ENCODE peak calls at places on chromosomes 11 and 22, in four cellular contexts. U, L, S and T are unnamed samples.

GRCh38 chr11:748007-748359 is 719 bp downstream of the TALDO1 start:
- DNase-seq in S (no peak), U (no peak), L (no peak), T (no peak)

GRCh38 chr11:126781942-126782341 is 218.6 kb downstream of the KIRREL3 start:
- DNase-seq in L (no peak), U (no peak), S (peak; percentile 19), T (no peak)

GRCh38 chr22:17164392-17165024 is 5.4 kb upstream of the HDHD5 start:
- DNase-seq in L (no peak), S (peak; percentile 76), U (no peak), T (no peak)

GRCh38 chr11:104583857-104584256 is 314.4 kb downstream of the CASP12 start:
- DNase-seq in U (no peak), L (no peak), S (no peak), T (no peak)

GRCh38 chr11:2526808-2527381 is 82.1 kb downstream of the KCNQ1 start:
- DNase-seq in L (peak; percentile 85), U (no peak), S (peak; percentile 62), T (no peak)

GRCh38 chr11:15095736-15096228 is 18.9 kb upstream of the INSC start:
- DNase-seq in L (no peak), U (no peak), S (no peak), T (no peak)

GRCh38 chr11:12961615-12962014 is 47.5 kb upstream of the RASSF10 start:
- DNase-seq in S (no peak), U (no peak), L (no peak), T (no peak)

GRCh38 chr11:131912127-131912526 is 541.7 kb downstream of the NTM start:
- DNase-seq in S (no peak), L (no peak), U (no peak), T (no peak)

GRCh38 chr22:38383417-38383816 is 66.2 kb upstream of the CSNK1E start:
- DNase-seq in L (no peak), U (no peak), S (peak; percentile 25), T (no peak)

GRCh38 chr22:50261615-50262459 is at the start of gene MAPK12:
- DNase-seq in S (peak; percentile 79), L (peak; percentile 83), U (peak; percentile 71), T (no peak)

GRCh38 chr11:14585438-14585837 is 58.2 kb upstream of the PDE3B start:
- DNase-seq in U (no peak), S (no peak), L (no peak), T (no peak)

GRCh38 chr11:43515090-43515489 is 156.4 kb downstream of the TTC17 start:
- DNase-seq in L (peak; percentile 6), U (no peak), S (peak; percentile 76), T (no peak)

GRCh38 chr11:20261526-20261925 is 101.3 kb upstream of the DBX1 start:
- DNase-seq in U (no peak), L (no peak), S (no peak), T (no peak)

GRCh38 chr22:17368727-17369552 is at the start of gene CECR2:
- DNase-seq in L (peak; percentile 71), S (peak; percentile 85), U (peak; percentile 90), T (no peak)

GRCh38 chr11:15045209-15045608 is 28.2 kb upstream of the CALCB start:
- DNase-seq in S (no peak), U (no peak), L (no peak), T (no peak)

GRCh38 chr11:126337121-126337471 is 18.4 kb upstream of the ST3GAL4 start:
- DNase-seq in S (no peak), L (no peak), U (no peak), T (no peak)

GRCh38 chr11:126053340-126054286 is 9.1 kb downstream of the CDON start:
- DNase-seq in U (no peak), S (no peak), L (no peak), T (no peak)

GRCh38 chr11:32852142-32852541 is 22.4 kb downstream of the PRRG4 start:
- DNase-seq in L (no peak), U (no peak), S (no peak), T (no peak)

GRCh38 chr11:33701831-33702230 is 1.2 kb upstream of the C11orf91 start:
- DNase-seq in S (no peak), U (no peak), L (no peak), T (no peak)

GRCh38 chr11:75371930-75372876 is 20.7 kb upstream of the ARRB1 start:
- DNase-seq in U (no peak), L (no peak), S (no peak), T (no peak)

GRCh38 chr11:4665424-4665823 is 21.6 kb downstream of the OR51E1 start:
- DNase-seq in L (no peak), U (no peak), S (no peak), T (peak; percentile 24)

GRCh38 chr11:73236879-73237278 is 18.8 kb downstream of the P2RY2 start:
- DNase-seq in S (peak; percentile 86), L (peak; percentile 61), U (peak; percentile 62), T (no peak)

GRCh38 chr11:7592706-7593105 is 78.9 kb downstream of the PPFIBP2 start:
- DNase-seq in L (no peak), U (no peak), S (no peak), T (no peak)

GRCh38 chr11:17790453-17790852 is 55.9 kb downstream of the KCNC1 start:
- DNase-seq in S (no peak), U (no peak), L (no peak), T (peak; percentile 63)

GRCh38 chr11:469684-470667 is 19.9 kb downstream of the PTDSS2 start:
- DNase-seq in L (no peak), U (no peak), S (no peak), T (peak; percentile 50)

GRCh38 chr22:48758021-48758561 is 1069.6 kb downstream of the BRD1 start:
- DNase-seq in L (no peak), S (no peak), U (no peak), T (no peak)

GRCh38 chr11:116536416-116536815 is 236.4 kb downstream of the BUD13 start:
- DNase-seq in L (no peak), S (no peak), U (no peak), T (no peak)

GRCh38 chr11:14803846-14804245 is 88.2 kb downstream of the CYP2R1 start:
- DNase-seq in U (no peak), S (no peak), L (no peak), T (no peak)

GRCh38 chr11:107009190-107009589 is 9.1 kb downstream of the GUCY1A2 start:
- DNase-seq in L (no peak), S (no peak), U (no peak), T (no peak)

DNA sequence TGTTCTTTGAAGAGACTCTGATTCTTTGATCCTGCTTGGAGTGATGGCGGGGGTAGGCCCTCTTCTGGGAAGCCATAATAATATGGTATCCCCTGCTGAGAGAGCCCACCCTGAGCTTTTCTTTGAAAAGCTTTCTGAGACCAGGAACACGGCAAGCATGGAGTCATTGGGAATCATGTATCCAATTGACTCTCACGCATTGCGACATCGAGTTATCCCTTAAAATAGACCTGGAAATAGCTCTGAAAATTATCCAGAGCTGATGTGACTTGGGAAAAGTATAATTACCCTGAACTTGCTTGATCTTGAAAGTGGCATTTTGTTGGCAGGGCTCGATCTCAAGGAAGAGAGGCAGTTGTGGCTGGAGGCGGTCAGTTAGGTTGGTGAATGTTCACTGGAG is 36.8 kb upstream of the MPEG1 start:
- DNase-seq in U (no peak), S (no peak), L (no peak), T (no peak)
- H3K4me3 ChIP-seq in U (no peak overlapping the region), S (no peak overlapping the region), L (no peak overlapping the region), T (no peak overlapping the region)

DNA sequence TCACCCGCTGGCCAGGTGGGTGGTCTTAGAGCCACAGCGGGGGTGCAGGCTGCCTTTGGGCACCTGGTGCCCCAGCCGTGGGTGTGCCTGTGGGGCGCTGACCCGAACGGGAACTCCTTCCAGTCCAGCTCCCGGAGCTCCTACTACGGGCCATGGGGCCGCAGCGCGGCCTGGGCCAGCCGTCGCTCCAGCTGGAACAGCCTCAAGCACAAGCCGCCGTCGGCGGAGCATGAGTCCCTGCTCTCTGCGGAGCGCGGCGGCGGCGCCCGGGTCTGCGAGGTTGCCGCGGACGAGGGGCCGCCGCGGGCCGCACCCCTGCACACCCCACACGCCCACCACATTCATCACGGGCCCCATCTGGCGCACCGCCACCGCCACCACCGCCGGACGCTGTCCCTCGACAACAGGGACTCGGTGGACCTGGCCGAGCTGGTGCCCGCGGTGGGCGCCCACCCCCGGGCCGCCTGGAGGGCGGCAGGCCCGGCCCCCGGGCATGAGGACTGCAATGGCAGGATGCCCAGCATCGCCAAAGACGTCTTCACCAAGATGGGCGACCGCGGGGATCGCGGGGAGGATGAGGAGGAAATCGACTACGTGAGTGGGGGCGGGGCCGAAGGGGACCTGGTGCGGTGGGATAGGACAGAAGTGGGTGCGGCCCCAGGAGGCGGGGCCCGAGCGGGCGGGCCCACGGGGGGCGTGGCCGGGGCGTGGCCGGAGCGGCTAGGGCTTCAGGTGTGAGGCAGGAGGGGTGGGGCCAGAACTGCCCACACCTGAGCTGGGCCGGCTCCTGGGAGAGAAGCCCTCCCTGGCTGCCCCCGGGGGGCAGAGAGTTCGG is 91.5 kb downstream of the CACNA1I start:
- DNase-seq in U (no peak), S (peak; percentile 97), L (no peak), T (no peak)
- H3K4me3 ChIP-seq in U (no peak overlapping the region), S (peak overlapping the region; percentile 83), L (no peak overlapping the region), T (no peak overlapping the region)

DNA sequence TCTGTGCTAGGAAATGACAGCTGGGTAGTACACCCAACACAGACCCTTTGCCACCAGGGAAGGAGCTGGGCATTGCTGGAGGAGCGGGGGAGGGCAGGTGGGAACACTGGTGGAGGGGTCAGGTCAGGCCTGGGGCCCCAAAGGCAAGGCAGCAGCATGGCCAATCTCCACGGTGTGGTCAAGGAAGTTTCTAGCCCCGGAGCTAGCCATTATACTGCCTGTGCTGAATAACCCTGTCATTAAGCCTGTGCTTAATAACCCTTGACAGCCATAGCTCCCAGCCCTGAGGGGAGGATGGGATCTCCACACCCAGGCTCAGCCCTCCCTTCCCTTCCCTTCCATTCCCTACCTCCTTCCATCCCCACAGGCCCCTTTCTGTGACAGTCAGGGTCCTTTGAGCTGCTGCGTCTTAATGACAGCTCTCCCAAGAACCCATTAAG is 2.1 kb downstream of the TMPRSS4 start:
- DNase-seq in U (no peak), L (no peak), S (no peak), T (no peak)
- H3K4me3 ChIP-seq in U (no peak overlapping the region), L (no peak overlapping the region), S (no peak overlapping the region), T (no peak overlapping the region)

GRCh38 chr11:133058501-133058900 is 473.8 kb downstream of the OPCML start:
- DNase-seq in S (peak; percentile 62), L (no peak), U (no peak), T (no peak)

GRCh38 chr11:133065847-133066485 is 466.3 kb downstream of the OPCML start:
- DNase-seq in U (no peak), L (no peak), S (no peak), T (no peak)

GRCh38 chr11:133064961-133065360 is 467.3 kb downstream of the OPCML start:
- DNase-seq in S (no peak), U (no peak), L (no peak), T (no peak)

GRCh38 chr11:133070053-133070713 is 462.1 kb downstream of the OPCML start:
- DNase-seq in L (no peak), U (no peak), S (peak; percentile 64), T (no peak)

DNA sequence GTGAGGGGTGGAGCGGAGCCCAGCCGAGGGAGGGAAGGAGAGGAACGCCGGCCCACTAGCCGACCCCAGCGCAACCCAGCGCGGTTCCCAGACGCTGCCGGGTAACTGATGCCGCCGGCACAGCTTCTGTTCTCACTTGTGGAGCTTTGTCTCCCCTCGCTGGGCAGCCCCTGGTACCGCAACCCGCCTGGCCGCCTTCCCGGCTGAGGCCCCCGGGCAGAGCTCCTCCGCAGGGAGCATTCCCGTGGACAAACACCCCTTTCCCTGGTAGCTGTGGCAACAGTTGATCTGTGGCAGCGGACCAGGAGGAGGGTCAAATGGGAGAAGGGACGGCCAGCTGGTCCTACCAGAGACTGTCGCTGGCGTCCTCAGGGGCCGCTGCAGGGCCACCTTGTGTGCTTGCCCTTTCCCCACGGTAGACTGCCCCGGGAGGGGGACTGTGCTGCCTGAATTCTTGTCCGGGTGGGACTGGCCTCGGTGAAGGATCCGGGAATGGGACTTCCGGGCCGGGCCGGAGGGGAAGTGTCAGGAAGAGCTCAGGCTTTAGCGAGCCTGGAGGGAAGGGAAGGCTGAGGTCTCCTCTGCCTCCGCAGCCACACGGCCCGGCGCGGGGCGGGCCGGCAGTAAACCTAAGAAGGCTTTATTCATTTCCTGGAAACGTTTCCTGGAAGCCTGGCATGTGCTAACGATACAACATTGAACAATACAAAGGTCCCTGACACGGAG is 468.0 kb downstream of the OPCML start:
- DNase-seq in S (peak; percentile 94), U (peak; percentile 68), L (no peak), T (peak; percentile 44)
- H3K4me3 ChIP-seq in S (peak overlapping the region; percentile 77), U (peak overlapping the region; percentile 39), L (no peak overlapping the region), T (peak overlapping the region; percentile 67)